ENCODE peak calls at places on chromosomes 4 and X, in six cellular contexts. One of them, this sample, is unnamed.

GRCh38 chr4:85681194-85681803 is 206.3 kb downstream of the ARHGAP24 start:
- DNase-seq in lower lobe of right lung: no peak
- DNase-seq in IMR-90: peak
- DNase-seq in GM23338: no peak
- DNase-seq in esophagus muscularis mucosa: no peak
- DNase-seq in heart left ventricle: peak
- DNase-seq in this sample: peak

GRCh38 chr4:40685300-40685699 is 55.6 kb upstream of the RBM47 start:
- DNase-seq in heart left ventricle: no peak
- DNase-seq in GM23338: no peak
- DNase-seq in esophagus muscularis mucosa: no peak
- DNase-seq in IMR-90: peak
- DNase-seq in lower lobe of right lung: no peak
- DNase-seq in this sample: no peak

GRCh38 chr4:21765810-21766407 is 182.7 kb downstream of the KCNIP4 start:
- DNase-seq in GM23338: peak
- DNase-seq in lower lobe of right lung: no peak
- DNase-seq in IMR-90: peak
- DNase-seq in esophagus muscularis mucosa: no peak
- DNase-seq in heart left ventricle: no peak
- DNase-seq in this sample: no peak

GRCh38 chrX:20144491-20144890 is 2.9 kb upstream of the EIF1AX start:
- DNase-seq in lower lobe of right lung: no peak
- DNase-seq in GM23338: no peak
- DNase-seq in IMR-90: peak
- DNase-seq in esophagus muscularis mucosa: no peak
- DNase-seq in heart left ventricle: no peak
- DNase-seq in this sample: no peak

GRCh38 chrX:68944211-68944610 is 115.4 kb downstream of the EFNB1 start:
- DNase-seq in IMR-90: no peak
- DNase-seq in GM23338: no peak
- DNase-seq in heart left ventricle: no peak
- DNase-seq in esophagus muscularis mucosa: no peak
- DNase-seq in lower lobe of right lung: no peak
- DNase-seq in this sample: no peak

GRCh38 chrX:118286066-118286758 is 59.7 kb upstream of the WDR44 start:
- DNase-seq in IMR-90: no peak
- DNase-seq in heart left ventricle: no peak
- DNase-seq in esophagus muscularis mucosa: no peak
- DNase-seq in GM23338: no peak
- DNase-seq in lower lobe of right lung: no peak
- DNase-seq in this sample: no peak

GRCh38 chr4:174256277-174256713 is 27.2 kb downstream of the FBXO8 start:
- DNase-seq in heart left ventricle: no peak
- DNase-seq in esophagus muscularis mucosa: no peak
- DNase-seq in IMR-90: peak
- DNase-seq in GM23338: no peak
- DNase-seq in lower lobe of right lung: no peak
- DNase-seq in this sample: no peak

GRCh38 chrX:136920001-136920400 is 39.5 kb upstream of the RBMX start:
- DNase-seq in esophagus muscularis mucosa: no peak
- DNase-seq in lower lobe of right lung: no peak
- DNase-seq in heart left ventricle: no peak
- DNase-seq in GM23338: no peak
- DNase-seq in IMR-90: peak
- DNase-seq in this sample: no peak

GRCh38 chr4:123453006-123453685 is 56.6 kb downstream of the SPRY1 start:
- DNase-seq in IMR-90: peak
- DNase-seq in heart left ventricle: no peak
- DNase-seq in esophagus muscularis mucosa: no peak
- DNase-seq in lower lobe of right lung: no peak
- DNase-seq in GM23338: no peak
- DNase-seq in this sample: no peak

GRCh38 chrX:143837444-143837843 is 46.4 kb upstream of the UBE2NL start:
- DNase-seq in IMR-90: no peak
- DNase-seq in heart left ventricle: no peak
- DNase-seq in lower lobe of right lung: no peak
- DNase-seq in esophagus muscularis mucosa: no peak
- DNase-seq in GM23338: no peak
- DNase-seq in this sample: no peak

GRCh38 chr4:165945991-165946390 is 73.0 kb downstream of the TLL1 start:
- DNase-seq in heart left ventricle: no peak
- DNase-seq in GM23338: no peak
- DNase-seq in lower lobe of right lung: no peak
- DNase-seq in esophagus muscularis mucosa: no peak
- DNase-seq in IMR-90: no peak
- DNase-seq in this sample: no peak

GRCh38 chr4:158995963-158996362 is 106.9 kb upstream of the RAPGEF2 start:
- DNase-seq in IMR-90: no peak
- DNase-seq in lower lobe of right lung: no peak
- DNase-seq in heart left ventricle: no peak
- DNase-seq in GM23338: no peak
- DNase-seq in esophagus muscularis mucosa: no peak
- DNase-seq in this sample: no peak

GRCh38 chrX:109782994-109783711 is 50.1 kb upstream of the ACSL4 start:
- DNase-seq in esophagus muscularis mucosa: no peak
- DNase-seq in GM23338: no peak
- DNase-seq in lower lobe of right lung: no peak
- DNase-seq in heart left ventricle: no peak
- DNase-seq in IMR-90: peak
- DNase-seq in this sample: no peak

GRCh38 chrX:28718450-28718849 is 131.2 kb downstream of the IL1RAPL1 start:
- DNase-seq in IMR-90: no peak
- DNase-seq in lower lobe of right lung: no peak
- DNase-seq in GM23338: no peak
- DNase-seq in esophagus muscularis mucosa: no peak
- DNase-seq in heart left ventricle: no peak
- DNase-seq in this sample: no peak

GRCh38 chrX:264634-265455 is 16.3 kb upstream of the PLCXD1 start:
- DNase-seq in heart left ventricle: no peak
- DNase-seq in GM23338: no peak
- DNase-seq in IMR-90: no peak
- DNase-seq in esophagus muscularis mucosa: no peak
- DNase-seq in lower lobe of right lung: peak
- DNase-seq in this sample: no peak

GRCh38 chrX:134836497-134836968 is 154.3 kb upstream of the SMIM10 start:
- DNase-seq in IMR-90: peak
- DNase-seq in esophagus muscularis mucosa: no peak
- DNase-seq in heart left ventricle: no peak
- DNase-seq in lower lobe of right lung: no peak
- DNase-seq in GM23338: no peak
- DNase-seq in this sample: no peak

GRCh38 chrX:50067435-50068292 is 133.1 kb downstream of the AKAP4 start:
- DNase-seq in GM23338: peak
- DNase-seq in lower lobe of right lung: peak
- DNase-seq in heart left ventricle: no peak
- DNase-seq in esophagus muscularis mucosa: no peak
- DNase-seq in IMR-90: peak
- DNase-seq in this sample: no peak

GRCh38 chrX:131739823-131740222 is 195.9 kb downstream of the OR13H1 start:
- DNase-seq in IMR-90: no peak
- DNase-seq in heart left ventricle: no peak
- DNase-seq in lower lobe of right lung: no peak
- DNase-seq in GM23338: no peak
- DNase-seq in esophagus muscularis mucosa: no peak
- DNase-seq in this sample: no peak

GRCh38 chrX:73182502-73183114 is 32.0 kb downstream of the NAP1L2 start:
- DNase-seq in IMR-90: no peak
- DNase-seq in heart left ventricle: no peak
- DNase-seq in esophagus muscularis mucosa: no peak
- DNase-seq in GM23338: no peak
- DNase-seq in lower lobe of right lung: no peak
- DNase-seq in this sample: no peak

GRCh38 chr4:8347660-8348059 is 78.1 kb downstream of the HTRA3 start:
- DNase-seq in lower lobe of right lung: no peak
- DNase-seq in heart left ventricle: no peak
- DNase-seq in IMR-90: no peak
- DNase-seq in GM23338: no peak
- DNase-seq in esophagus muscularis mucosa: no peak
- DNase-seq in this sample: no peak

GRCh38 chrX:111376897-111377601 is 34.9 kb downstream of the DCX start:
- DNase-seq in GM23338: peak
- DNase-seq in lower lobe of right lung: no peak
- DNase-seq in IMR-90: no peak
- DNase-seq in esophagus muscularis mucosa: no peak
- DNase-seq in heart left ventricle: no peak
- DNase-seq in this sample: no peak

GRCh38 chrX:65866146-65866545 is 173.7 kb downstream of the VSIG4 start:
- DNase-seq in heart left ventricle: no peak
- DNase-seq in IMR-90: no peak
- DNase-seq in GM23338: no peak
- DNase-seq in esophagus muscularis mucosa: no peak
- DNase-seq in lower lobe of right lung: no peak
- DNase-seq in this sample: no peak

GRCh38 chr4:10173039-10173753 is 56.6 kb upstream of the WDR1 start:
- DNase-seq in GM23338: no peak
- DNase-seq in esophagus muscularis mucosa: peak
- DNase-seq in lower lobe of right lung: no peak
- DNase-seq in IMR-90: peak
- DNase-seq in heart left ventricle: no peak
- DNase-seq in this sample: peak
- TF ChIP-seq CTCF in GM23338: peak
- TF ChIP-seq CTCF in esophagus muscularis mucosa: peak
- TF ChIP-seq CTCF in lower lobe of right lung: no peak
- TF ChIP-seq CTCF in IMR-90: peak
- TF ChIP-seq CTCF in heart left ventricle: no peak
- TF ChIP-seq CTCF in this sample: peak

GRCh38 chrX:139945075-139945474 is 12.2 kb upstream of the ATP11C start:
- DNase-seq in IMR-90: no peak
- DNase-seq in heart left ventricle: no peak
- DNase-seq in esophagus muscularis mucosa: no peak
- DNase-seq in GM23338: no peak
- DNase-seq in lower lobe of right lung: no peak
- DNase-seq in this sample: no peak

GRCh38 chrX:139949703-139950102 is 15.6 kb downstream of the CXorf66 start:
- DNase-seq in heart left ventricle: no peak
- DNase-seq in IMR-90: no peak
- DNase-seq in GM23338: peak
- DNase-seq in lower lobe of right lung: no peak
- DNase-seq in esophagus muscularis mucosa: no peak
- DNase-seq in this sample: no peak
- H3K27ac ChIP-seq in heart left ventricle: no peak
- H3K27ac ChIP-seq in IMR-90: no peak
- H3K27ac ChIP-seq in GM23338: no peak
- H3K27ac ChIP-seq in lower lobe of right lung: no peak
- H3K27ac ChIP-seq in esophagus muscularis mucosa: no peak
- H3K27ac ChIP-seq in this sample: no peak

GRCh38 chr4:71188951-71189350 is 149.9 kb upstream of the SLC4A4 start:
- DNase-seq in esophagus muscularis mucosa: no peak
- DNase-seq in heart left ventricle: no peak
- DNase-seq in IMR-90: no peak
- DNase-seq in lower lobe of right lung: no peak
- DNase-seq in GM23338: no peak
- DNase-seq in this sample: no peak

GRCh38 chr4:71186566-71187398 is 152.0 kb upstream of the SLC4A4 start:
- DNase-seq in esophagus muscularis mucosa: no peak
- DNase-seq in IMR-90: peak
- DNase-seq in heart left ventricle: peak
- DNase-seq in lower lobe of right lung: peak
- DNase-seq in GM23338: peak
- DNase-seq in this sample: peak

GRCh38 chr4:71187399-71188196 is 151.2 kb upstream of the SLC4A4 start:
- DNase-seq in heart left ventricle: peak
- DNase-seq in esophagus muscularis mucosa: no peak
- DNase-seq in lower lobe of right lung: peak
- DNase-seq in IMR-90: peak
- DNase-seq in GM23338: no peak
- DNase-seq in this sample: no peak

GRCh38 chr4:71189471-71189870 is 149.3 kb upstream of the SLC4A4 start:
- DNase-seq in esophagus muscularis mucosa: no peak
- DNase-seq in IMR-90: peak
- DNase-seq in lower lobe of right lung: no peak
- DNase-seq in GM23338: no peak
- DNase-seq in heart left ventricle: no peak
- DNase-seq in this sample: no peak

DNA sequence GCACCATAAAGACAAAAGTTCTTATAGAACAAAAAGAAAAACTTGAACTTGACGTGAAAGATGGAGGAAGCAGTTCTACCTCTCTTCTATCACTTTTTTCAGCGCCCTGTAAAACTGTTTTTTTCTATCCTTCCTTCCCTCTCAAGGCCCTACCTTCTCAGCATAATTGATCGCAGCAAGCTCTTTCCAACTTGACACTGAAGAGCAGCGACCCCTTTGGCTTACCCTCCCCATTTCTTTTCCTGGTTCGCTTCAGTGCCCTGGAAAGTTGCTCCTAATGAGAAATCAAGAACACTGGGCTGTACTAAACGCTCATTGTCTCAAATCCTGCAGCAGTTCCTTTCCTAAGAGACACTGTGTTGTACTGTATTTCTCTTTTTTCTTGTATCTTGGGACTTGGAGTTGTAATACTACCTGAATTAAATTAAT is 150.6 kb upstream of the SLC4A4 start:
- DNase-seq in lower lobe of right lung: no peak
- DNase-seq in heart left ventricle: no peak
- DNase-seq in esophagus muscularis mucosa: no peak
- DNase-seq in IMR-90: no peak
- DNase-seq in GM23338: peak
- DNase-seq in this sample: no peak
- TF ChIP-seq CTCF in lower lobe of right lung: no peak
- TF ChIP-seq CTCF in heart left ventricle: no peak
- TF ChIP-seq CTCF in esophagus muscularis mucosa: no peak
- TF ChIP-seq CTCF in IMR-90: no peak
- TF ChIP-seq CTCF in GM23338: peak
- TF ChIP-seq CTCF in this sample: no peak

GRCh38 chr4:172726001-172726423 is 442.6 kb upstream of the GALNT7 start:
- DNase-seq in lower lobe of right lung: no peak
- DNase-seq in esophagus muscularis mucosa: no peak
- DNase-seq in GM23338: no peak
- DNase-seq in IMR-90: no peak
- DNase-seq in heart left ventricle: no peak
- DNase-seq in this sample: no peak

GRCh38 chr4:172725581-172725980 is 443.0 kb upstream of the GALNT7 start:
- DNase-seq in GM23338: no peak
- DNase-seq in esophagus muscularis mucosa: no peak
- DNase-seq in lower lobe of right lung: no peak
- DNase-seq in heart left ventricle: no peak
- DNase-seq in IMR-90: peak
- DNase-seq in this sample: no peak

GRCh38 chr4:172727631-172728030 is 441.0 kb upstream of the GALNT7 start:
- DNase-seq in IMR-90: no peak
- DNase-seq in esophagus muscularis mucosa: no peak
- DNase-seq in heart left ventricle: no peak
- DNase-seq in lower lobe of right lung: no peak
- DNase-seq in GM23338: no peak
- DNase-seq in this sample: no peak
- H3K27ac ChIP-seq in IMR-90: no peak
- H3K27ac ChIP-seq in esophagus muscularis mucosa: no peak
- H3K27ac ChIP-seq in heart left ventricle: no peak
- H3K27ac ChIP-seq in lower lobe of right lung: no peak
- H3K27ac ChIP-seq in GM23338: no peak
- H3K27ac ChIP-seq in this sample: no peak

GRCh38 chr4:108775921-108776320 is 13.1 kb upstream of the ETNPPL start:
- DNase-seq in esophagus muscularis mucosa: no peak
- DNase-seq in heart left ventricle: no peak
- DNase-seq in GM23338: peak
- DNase-seq in lower lobe of right lung: no peak
- DNase-seq in IMR-90: no peak
- DNase-seq in this sample: no peak
- TF ChIP-seq CTCF in esophagus muscularis mucosa: no peak
- TF ChIP-seq CTCF in heart left ventricle: no peak
- TF ChIP-seq CTCF in GM23338: peak
- TF ChIP-seq CTCF in lower lobe of right lung: no peak
- TF ChIP-seq CTCF in IMR-90: no peak
- TF ChIP-seq CTCF in this sample: no peak